ENCODE peak calls at places on chromosomes 2 and 18, in ten cellular contexts. B is keratinocyte, U is uterus, I is body of pancreas, X is MM.1S, C is H1, Z is ascending aorta, L is adrenal gland, P is RWPE1, M is Peyer's patch. E is an unnamed sample.

GRCh38 chr18:56516769-56517168 is 121.6 kb downstream of the TXNL1 start:
- DNase-seq in Z (no peak), I (no peak), B (no peak), M (no peak), L (no peak), U (peak; percentile 85), P (no peak), X (no peak), C (no peak), E (no peak)

GRCh38 chr2:221293949-221294736 is 278.0 kb downstream of the EPHA4 start:
- DNase-seq in X (no peak), L (no peak), U (no peak), I (no peak), C (no peak), Z (no peak), B (no peak), M (no peak), P (no peak), E (no peak)

GRCh38 chr2:190178066-190178722 is 115.7 kb upstream of the MSTN start:
- DNase-seq in L (no peak), M (no peak), P (no peak), X (no peak), I (no peak), C (no peak), U (no peak), Z (no peak), B (no peak), E (no peak)

GRCh38 chr2:214591359-214591758 is 180.5 kb downstream of the VWC2L start:
- DNase-seq in M (no peak), B (no peak), I (no peak), L (no peak), C (no peak), Z (no peak), P (no peak), U (no peak), X (no peak), E (no peak)

GRCh38 chr2:163556511-163556910 is 179.3 kb downstream of the FIGN start:
- DNase-seq in P (no peak), C (no peak), X (no peak), L (no peak), I (no peak), M (no peak), B (no peak), U (no peak), Z (no peak), E (no peak)

GRCh38 chr2:24008672-24009366 is 1.1 kb upstream of the MFSD2B start:
- DNase-seq in L (no peak), I (no peak), B (no peak), X (no peak), U (no peak), Z (no peak), M (no peak), C (no peak), P (no peak), E (no peak)

GRCh38 chr2:20490300-20491181 is 43.7 kb downstream of the RHOB start:
- DNase-seq in X (no peak), B (no peak), U (peak; percentile 87), I (peak; percentile 33), L (no peak), P (no peak), M (no peak), Z (no peak), C (no peak), E (peak; percentile 64)

GRCh38 chr2:25251032-25251460 is 82.7 kb upstream of the POMC start:
- DNase-seq in P (no peak), B (no peak), U (no peak), M (no peak), Z (no peak), C (no peak), L (no peak), I (no peak), X (no peak), E (no peak)

GRCh38 chr2:96754317-96754716 is 6.4 kb upstream of the CNNM4 start:
- DNase-seq in L (no peak), U (no peak), P (no peak), C (no peak), B (no peak), Z (no peak), X (no peak), M (no peak), I (no peak), E (no peak)

GRCh38 chr2:121356058-121356640 is 71.1 kb upstream of the TFCP2L1 start:
- DNase-seq in B (peak; percentile 15), C (peak; percentile 71), L (peak; percentile 44), P (peak; percentile 58), U (no peak), M (no peak), X (peak; percentile 37), Z (no peak), I (peak; percentile 57), E (no peak)

GRCh38 chr2:159249955-159250723 is 36.4 kb downstream of the WDSUB1 start:
- DNase-seq in P (peak; percentile 73), I (peak; percentile 30), B (peak; percentile 90), Z (peak; percentile 33), U (peak; percentile 49), X (no peak), C (no peak), L (peak; percentile 51), M (no peak), E (peak; percentile 83)
- H3K27ac ChIP-seq in P (peak overlapping the region; percentile 71), I (peak overlapping the region; percentile 18), B (peak overlapping the region; percentile 82), Z (peak overlapping the region; percentile 82), U (peak overlapping the region; percentile 68), X (no peak overlapping the region), C (no peak overlapping the region), L (peak overlapping the region; percentile 73), M (peak overlapping the region; percentile 44), E (peak overlapping the region; percentile 80)

DNA sequence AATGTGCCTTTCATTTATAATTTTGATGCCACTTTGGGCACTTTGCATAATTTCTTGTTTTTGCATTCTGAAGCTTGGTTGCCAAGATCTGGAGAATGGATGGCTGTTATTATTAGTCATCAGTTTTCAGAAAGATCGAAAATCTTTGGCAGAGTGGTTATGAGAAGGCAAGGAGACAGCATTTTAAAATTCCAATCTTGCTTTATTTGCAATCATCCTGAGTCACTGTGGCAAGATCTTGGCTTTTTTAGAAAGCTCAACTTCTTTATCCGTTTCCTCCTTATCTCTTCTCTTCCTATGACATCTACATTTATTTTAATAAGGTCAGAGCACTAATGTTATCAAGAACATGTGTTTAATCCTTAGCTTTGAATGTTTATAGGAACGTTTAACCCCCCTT is 31.1 kb upstream of the EIF2AK3 start:
- DNase-seq in U (no peak), I (no peak), X (no peak), Z (no peak), C (no peak), L (no peak), P (peak; percentile 49), B (no peak), M (no peak), E (no peak)
- H3K27ac ChIP-seq in U (no peak overlapping the region), I (no peak overlapping the region), X (no peak overlapping the region), Z (peak overlapping the region; percentile 55), C (peak overlapping the region; percentile 58), L (peak overlapping the region; percentile 79), P (no peak overlapping the region), B (peak overlapping the region; percentile 56), M (peak overlapping the region; percentile 64), E (peak overlapping the region; percentile 69)

GRCh38 chr2:40403233-40403841 is 48.6 kb downstream of the SLC8A1 start:
- DNase-seq in P (peak; percentile 62), B (peak; percentile 87), C (no peak), M (no peak), U (no peak), L (no peak), I (no peak), Z (no peak), X (no peak), E (peak; percentile 65)
- H3K27ac ChIP-seq in P (no peak overlapping the region), B (peak overlapping the region; percentile 69), C (no peak overlapping the region), M (no peak overlapping the region), U (no peak overlapping the region), L (no peak overlapping the region), I (no peak overlapping the region), Z (no peak overlapping the region), X (no peak overlapping the region), E (peak overlapping the region; percentile 79)

GRCh38 chr18:44777429-44778192 is 96.9 kb downstream of the SETBP1 start:
- DNase-seq in M (no peak), X (no peak), Z (no peak), P (no peak), U (no peak), I (no peak), C (no peak), L (no peak), B (no peak), E (no peak)
- H3K27ac ChIP-seq in M (no peak overlapping the region), X (no peak overlapping the region), Z (peak overlapping the region; percentile 77), P (no peak overlapping the region), U (peak overlapping the region; percentile 67), I (peak overlapping the region; percentile 65), C (no peak overlapping the region), L (no peak overlapping the region), B (no peak overlapping the region), E (no peak overlapping the region)

GRCh38 chr2:69092857-69093256 is 79.9 kb downstream of the ANTXR1 start:
- DNase-seq in C (no peak), P (no peak), B (no peak), U (no peak), X (no peak), Z (no peak), M (no peak), I (no peak), L (no peak), E (no peak)
- H3K27ac ChIP-seq in C (no peak overlapping the region), P (no peak overlapping the region), B (no peak overlapping the region), U (no peak overlapping the region), X (no peak overlapping the region), Z (no peak overlapping the region), M (no peak overlapping the region), I (no peak overlapping the region), L (no peak overlapping the region), E (no peak overlapping the region)

E was measured in epithelial cell of prostate.